ENCODE peak calls at places on chromosomes 4 and X, in seven cellular contexts. L, D, Q, S, T, E and Z are unnamed samples.

GRCh38 chr4:177047070-177047850 is 254.5 kb upstream of the VEGFC start:
- DNase-seq in L (peak), D (no peak), Q (peak), S (peak), T (no peak), E (peak), Z (peak)

GRCh38 chr4:42151568-42152506 is 618 bp downstream of the BEND4 start:
- DNase-seq in L (no peak), D (peak), Q (no peak), S (no peak), T (no peak), E (no peak), Z (no peak)

GRCh38 chr4:76637704-76638361 is 202.8 kb downstream of the SHROOM3 start:
- DNase-seq in L (no peak), D (no peak), Q (peak), S (no peak), T (no peak), E (no peak), Z (peak)

GRCh38 chr4:134777626-134778025 is 576.0 kb upstream of the PABPC4L start:
- DNase-seq in L (peak), D (no peak), Q (no peak), S (no peak), T (no peak), E (no peak), Z (peak)

GRCh38 chr4:31081375-31081774 is 361.2 kb downstream of the PCDH7 start:
- DNase-seq in L (no peak), D (no peak), Q (peak), S (no peak), T (no peak), E (no peak), Z (no peak)

GRCh38 chr4:123193802-123194201 is 202.8 kb upstream of the SPRY1 start:
- DNase-seq in L (no peak), D (no peak), Q (no peak), S (no peak), T (no peak), E (no peak), Z (no peak)

GRCh38 chr4:176443117-176443516 is 123.4 kb downstream of the SPCS3 start:
- DNase-seq in L (peak), D (no peak), Q (peak), S (no peak), T (no peak), E (no peak), Z (peak)

GRCh38 chr4:183987529-183987946 is 82.4 kb downstream of the STOX2 start:
- DNase-seq in L (peak), D (no peak), Q (peak), S (no peak), T (no peak), E (no peak), Z (peak)

GRCh38 chrX:69522052-69522451 is 17.9 kb downstream of the NALF2 start:
- DNase-seq in L (no peak), D (no peak), Q (no peak), S (no peak), T (no peak), E (no peak), Z (no peak)

GRCh38 chrX:113275769-113276168 is 435.1 kb upstream of the AMOT start:
- DNase-seq in L (no peak), D (no peak), Q (no peak), S (no peak), T (no peak), E (no peak), Z (no peak)

GRCh38 chr4:10413177-10413576 is 44.0 kb downstream of the ZNF518B start:
- DNase-seq in L (no peak), D (no peak), Q (no peak), S (no peak), T (no peak), E (no peak), Z (no peak)

GRCh38 chr4:92636038-92636825 is 332.5 kb downstream of the GRID2 start:
- DNase-seq in L (no peak), D (no peak), Q (no peak), S (no peak), T (no peak), E (no peak), Z (no peak)

GRCh38 chrX:86460760-86461159 is 312.5 kb downstream of the DACH2 start:
- DNase-seq in L (no peak), D (no peak), Q (no peak), S (no peak), T (no peak), E (no peak), Z (no peak)

GRCh38 chr4:17066972-17067371 is 168.5 kb upstream of the LDB2 start:
- DNase-seq in L (peak), D (no peak), Q (peak), S (no peak), T (no peak), E (no peak), Z (no peak)

GRCh38 chrX:133415276-133416105 is at the start of gene GPC4:
- DNase-seq in L (peak), D (no peak), Q (no peak), S (no peak), T (no peak), E (no peak), Z (peak)

GRCh38 chr4:78689224-78689623 is 86.9 kb upstream of the BMP2K start:
- DNase-seq in L (no peak), D (no peak), Q (peak), S (no peak), T (no peak), E (no peak), Z (no peak)

GRCh38 chr4:52841707-52842456 is 20.2 kb upstream of the RASL11B start:
- DNase-seq in L (no peak), D (no peak), Q (peak), S (no peak), T (no peak), E (no peak), Z (no peak)

GRCh38 chr4:1137063-1137771 is 23.9 kb upstream of the RNF212 start:
- DNase-seq in L (no peak), D (no peak), Q (no peak), S (no peak), T (peak), E (no peak), Z (no peak)

GRCh38 chrX:46704767-46705386 is 54.0 kb downstream of the SLC9A7 start:
- DNase-seq in L (no peak), D (no peak), Q (peak), S (no peak), T (peak), E (no peak), Z (no peak)

GRCh38 chr4:87118826-87119225 is 101.6 kb downstream of the KLHL8 start:
- DNase-seq in L (peak), D (no peak), Q (peak), S (peak), T (no peak), E (no peak), Z (no peak)

GRCh38 chr4:171880136-171880535 is 66.9 kb downstream of the GALNTL6 start:
- DNase-seq in L (peak), D (no peak), Q (peak), S (no peak), T (no peak), E (no peak), Z (peak)

GRCh38 chr4:154527308-154527707 is 22.9 kb downstream of the PLRG1 start:
- DNase-seq in L (no peak), D (no peak), Q (no peak), S (no peak), T (no peak), E (no peak), Z (no peak)

GRCh38 chr4:125735107-125735506 is 420.4 kb downstream of the FAT4 start:
- DNase-seq in L (peak), D (no peak), Q (peak), S (no peak), T (no peak), E (peak), Z (no peak)

GRCh38 chr4:25310825-25311210 is 1.8 kb upstream of the ZCCHC4 start:
- DNase-seq in L (no peak), D (no peak), Q (no peak), S (no peak), T (no peak), E (no peak), Z (no peak)

GRCh38 chr4:90951037-90951436 is 823.8 kb downstream of the CCSER1 start:
- DNase-seq in L (peak), D (no peak), Q (peak), S (no peak), T (no peak), E (peak), Z (peak)

GRCh38 chrX:41895826-41896225 is 27.5 kb downstream of the CASK start:
- DNase-seq in L (no peak), D (no peak), Q (peak), S (no peak), T (no peak), E (no peak), Z (no peak)

DNA sequence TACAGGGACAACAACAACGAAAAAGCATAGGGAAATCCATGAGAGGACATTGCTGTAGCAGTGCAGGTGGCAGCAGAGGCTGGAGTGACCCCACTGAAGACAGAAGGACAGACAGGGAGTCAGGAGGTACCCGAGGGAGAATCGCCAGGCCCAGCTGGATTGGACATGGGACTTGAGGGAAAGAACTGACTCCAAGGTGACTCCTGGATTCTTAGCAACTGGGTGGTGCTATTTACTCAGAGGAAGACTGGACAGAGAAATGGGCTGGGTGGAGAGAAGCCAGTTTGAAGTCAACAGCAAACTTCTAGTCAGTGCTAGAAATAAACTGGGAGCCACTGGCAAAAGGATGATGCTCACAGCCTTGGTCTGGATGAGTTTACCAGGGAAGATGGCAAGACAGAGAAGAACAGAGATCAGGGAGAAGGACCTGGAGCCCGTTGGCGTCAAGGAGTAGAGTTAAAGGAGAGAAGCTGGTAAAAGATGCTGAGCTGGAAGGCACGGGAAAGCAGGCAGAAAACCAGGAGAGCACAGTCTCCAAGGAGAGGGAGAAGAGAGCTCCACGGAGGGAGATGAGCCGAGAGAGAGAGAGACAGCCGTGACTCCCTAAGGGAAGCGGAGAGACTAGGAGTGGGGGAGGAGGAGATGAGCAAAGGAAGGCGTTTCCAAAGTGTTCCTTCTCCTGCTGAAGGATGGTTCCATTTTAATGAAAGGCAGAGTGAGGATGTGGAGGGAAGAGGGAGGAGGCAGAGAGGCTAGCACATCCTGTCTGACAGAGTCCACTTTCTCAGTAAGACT is 119.4 kb downstream of the AFAP1 start:
- DNase-seq in L (no peak), D (no peak), Q (no peak), S (no peak), T (no peak), E (no peak), Z (no peak)
- TF ChIP-seq CEBPB in L (no peak), D (no peak), Q (no peak), S (no peak), T (no peak), E (no peak), Z (no peak)

GRCh38 chrX:118862086-118862485 is 38.5 kb downstream of the ZCCHC12 start:
- DNase-seq in L (no peak), D (no peak), Q (no peak), S (no peak), T (no peak), E (no peak), Z (no peak)
- TF ChIP-seq CEBPB in L (no peak), D (no peak), Q (no peak), S (no peak), T (no peak), E (no peak), Z (no peak)

DNA sequence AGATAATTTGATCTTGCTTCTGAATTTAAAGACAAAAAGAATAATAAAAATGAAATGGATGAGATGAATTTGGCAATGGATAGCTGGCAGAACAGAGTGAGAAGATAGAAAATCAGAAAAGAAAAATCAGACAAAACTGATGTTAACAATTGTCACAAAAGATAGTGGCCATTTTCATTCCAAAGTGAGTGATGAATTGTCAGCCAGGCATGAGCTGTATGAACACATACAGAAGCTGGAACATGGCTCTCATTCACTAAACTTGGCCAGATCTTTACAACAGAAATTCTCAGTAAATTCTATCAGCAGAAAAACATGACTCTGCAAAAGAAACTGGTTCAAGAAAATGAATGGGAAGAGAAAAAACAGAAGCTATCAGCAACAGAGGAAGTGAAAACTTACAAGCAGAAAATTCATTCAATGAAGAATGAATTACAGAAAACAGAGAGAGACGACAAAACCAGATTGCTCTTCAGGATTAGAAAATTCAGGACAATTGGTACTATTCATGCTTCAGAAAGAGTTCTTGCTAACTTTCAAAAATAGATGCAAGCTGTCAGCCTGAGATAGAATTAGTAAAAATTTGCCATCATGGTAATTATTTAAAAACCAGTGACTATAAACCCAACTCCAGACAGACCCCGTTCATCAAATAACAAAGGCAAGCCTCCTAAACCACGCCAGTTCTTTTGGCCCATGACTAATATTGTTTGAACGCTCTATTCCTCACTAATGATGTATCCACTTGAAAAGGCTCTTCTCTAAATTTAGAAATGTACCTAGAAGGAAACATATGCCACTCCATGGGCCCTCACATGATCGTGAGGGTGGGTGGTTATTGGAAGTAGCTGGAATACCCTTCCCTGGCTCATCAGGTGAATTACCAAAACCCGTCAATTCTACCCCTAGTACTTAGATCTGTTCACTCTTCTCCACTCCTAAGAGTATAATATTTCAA is 249.5 kb downstream of the COL25A1 start:
- DNase-seq in L (no peak), D (no peak), Q (no peak), S (peak), T (no peak), E (no peak), Z (no peak)
- TF ChIP-seq CEBPB in L (no peak), D (no peak), Q (no peak), S (no peak), T (no peak), E (no peak), Z (no peak)

GRCh38 chr4:114267976-114268375 is 288.5 kb upstream of the ARSJ start:
- DNase-seq in L (no peak), D (no peak), Q (no peak), S (no peak), T (no peak), E (no peak), Z (no peak)
- TF ChIP-seq CEBPB in L (no peak), D (no peak), Q (peak), S (no peak), T (no peak), E (no peak), Z (no peak)

GRCh38 chrX:103415068-103415467 is 38.7 kb downstream of the BEX3 start:
- DNase-seq in L (no peak), D (no peak), Q (peak), S (no peak), T (no peak), E (no peak), Z (no peak)
- TF ChIP-seq CEBPB in L (no peak), D (no peak), Q (no peak), S (no peak), T (no peak), E (no peak), Z (no peak)